ENCODE peak calls at places on chromosomes 7 and 10, in eight cellular contexts. S, D, M, K, X, U, A and Z are unnamed samples.

GRCh38 chr10:68083953-68084352 is 8.9 kb upstream of the HERC4 start:
- ATAC-seq in K (no peak), D (no peak), S (no peak), A (no peak), M (no peak), U (no peak), X (no peak), Z (no peak)

GRCh38 chr10:24153537-24153936 is 55.4 kb upstream of the KIAA1217 start:
- ATAC-seq in U (no peak), S (no peak), X (no peak), D (no peak), M (no peak), A (no peak), K (no peak), Z (no peak)

GRCh38 chr7:155104913-155105312 is 34.8 kb downstream of the HTR5A start:
- ATAC-seq in S (no peak), K (no peak), X (no peak), D (no peak), A (no peak), M (no peak), U (no peak), Z (no peak)

GRCh38 chr7:37683263-37684120 is at the start of gene GPR141:
- ATAC-seq in X (no peak), A (peak), K (no peak), M (peak), U (no peak), S (no peak), D (no peak), Z (peak)

GRCh38 chr10:112768121-112768520 is 181.9 kb upstream of the TCF7L2 start:
- ATAC-seq in D (no peak), M (no peak), S (no peak), X (peak), A (no peak), U (no peak), K (no peak), Z (no peak)

GRCh38 chr7:50502001-50502684 is 52.0 kb upstream of the FIGNL1 start:
- ATAC-seq in A (no peak), S (no peak), K (peak), X (peak), D (no peak), M (no peak), U (peak), Z (no peak)

GRCh38 chr10:72322280-72323058 is 32.2 kb downstream of the DNAJB12 start:
- ATAC-seq in U (peak), D (peak), A (no peak), S (peak), X (no peak), K (no peak), M (no peak), Z (no peak)

GRCh38 chr10:62856021-62856420 is 39.9 kb upstream of the EGR2 start:
- ATAC-seq in K (no peak), M (no peak), S (peak), X (no peak), A (peak), D (peak), U (no peak), Z (no peak)

GRCh38 chr10:44811072-44811471 is 100.1 kb upstream of the TMEM72 start:
- ATAC-seq in M (no peak), K (no peak), X (no peak), A (no peak), U (no peak), D (no peak), S (no peak), Z (no peak)

GRCh38 chr10:11245510-11245909 is 227.8 kb downstream of the CELF2 start:
- ATAC-seq in D (peak), U (peak), M (peak), S (peak), X (peak), K (no peak), A (peak), Z (peak)

GRCh38 chr7:147136369-147136768 is 1019.8 kb downstream of the CNTNAP2 start:
- ATAC-seq in K (no peak), M (no peak), S (no peak), X (no peak), D (no peak), U (no peak), A (no peak), Z (no peak)

GRCh38 chr7:240128-240676 is 47.8 kb downstream of the FAM20C start:
- ATAC-seq in U (peak), X (no peak), K (peak), A (no peak), M (no peak), S (no peak), D (no peak), Z (peak)

GRCh38 chr10:110865184-110865803 is 6.4 kb upstream of the PDCD4 start:
- ATAC-seq in M (peak), X (no peak), K (peak), S (no peak), D (peak), A (no peak), U (peak), Z (no peak)

GRCh38 chr7:66696774-66697191 is 43.8 kb upstream of the RABGEF1 start:
- ATAC-seq in A (no peak), S (peak), K (no peak), D (no peak), M (no peak), U (peak), X (no peak), Z (no peak)

GRCh38 chr10:114223066-114223465 is 16.0 kb upstream of the VWA2 start:
- ATAC-seq in X (no peak), M (no peak), S (no peak), D (no peak), K (no peak), A (no peak), U (no peak), Z (no peak)